ENCODE peak calls at places on chromosomes 11 and 22, in eight cellular contexts. M is NCI-H1417, Q is epithelial cell of esophagus, Z is endothelial cell, S is LoVo, X is SJSA1, P is fibroblast of the conjunctiva, U is T-helper 9 cell. I is an unnamed sample.

GRCh38 chr11:115803341-115803740 is 299.1 kb upstream of the CADM1 start:
- DNase-seq in Z (no peak), U (no peak), P (no peak), M (peak), Q (no peak), S (no peak), X (no peak), I (no peak)

GRCh38 chr11:128814856-128815705 is 52.0 kb downstream of the KCNJ1 start:
- DNase-seq in Q (peak), X (peak), Z (peak), U (no peak), M (no peak), P (peak), S (no peak), I (no peak)

GRCh38 chr11:44632466-44633123 is 67.1 kb downstream of the CD82 start:
- DNase-seq in U (no peak), P (no peak), X (no peak), M (no peak), Q (peak), S (no peak), Z (peak), I (no peak)

GRCh38 chr22:47997612-47998011 is 1235.2 kb downstream of the TBC1D22A start:
- DNase-seq in Q (no peak), P (no peak), M (no peak), U (no peak), S (no peak), X (no peak), Z (no peak), I (no peak)

GRCh38 chr11:95912902-95913560 is 10.9 kb downstream of the MTMR2 start:
- DNase-seq in U (no peak), Z (no peak), S (no peak), M (no peak), P (no peak), Q (peak), X (no peak), I (peak)

GRCh38 chr11:120659076-120659475 is 147.5 kb downstream of the GRIK4 start:
- DNase-seq in X (no peak), P (no peak), S (no peak), Q (no peak), M (no peak), Z (no peak), U (no peak), I (no peak)

GRCh38 chr11:64406221-64406946 is 47.4 kb downstream of the RPS6KA4 start:
- DNase-seq in U (no peak), S (no peak), X (no peak), Q (no peak), Z (no peak), M (no peak), P (no peak), I (peak)

GRCh38 chr11:125141686-125142535 is 22.6 kb upstream of the PKNOX2 start:
- DNase-seq in Q (peak), Z (peak), S (peak), X (peak), P (no peak), M (peak), U (peak), I (no peak)

GRCh38 chr11:76153609-76153949 is 52.7 kb downstream of the WNT11 start:
- DNase-seq in X (no peak), P (no peak), Z (no peak), S (no peak), Q (peak), M (no peak), U (no peak), I (peak)

GRCh38 chr11:123318623-123319022 is 111.4 kb upstream of the GRAMD1B start:
- DNase-seq in S (no peak), Q (no peak), P (no peak), U (no peak), M (peak), Z (no peak), X (no peak), I (no peak)

GRCh38 chr22:30235687-30236170 is 10.8 kb downstream of the LIF start:
- DNase-seq in X (peak), Q (peak), P (no peak), Z (no peak), S (peak), U (no peak), M (no peak), I (peak)

GRCh38 chr22:28373841-28374240 is 305.8 kb downstream of the TTC28 start:
- DNase-seq in Q (no peak), X (no peak), Z (no peak), S (no peak), P (no peak), M (no peak), U (no peak), I (no peak)

GRCh38 chr11:17813391-17814059 is 78.9 kb downstream of the KCNC1 start:
- DNase-seq in M (peak), X (no peak), S (no peak), Q (no peak), U (no peak), P (no peak), Z (no peak), I (peak)

GRCh38 chr11:80937831-80938230 is 1497.0 kb upstream of the TENM4 start:
- DNase-seq in P (no peak), M (no peak), U (no peak), Q (peak), S (no peak), X (no peak), Z (no peak), I (no peak)

GRCh38 chr11:11731311-11732083 is 109.7 kb upstream of the GALNT18 start:
- DNase-seq in U (no peak), M (peak), Z (no peak), S (peak), Q (peak), X (peak), P (no peak), I (no peak)

GRCh38 chr11:32184057-32185055 is 93.5 kb downstream of the RCN1 start:
- DNase-seq in Z (no peak), U (no peak), M (no peak), S (no peak), X (no peak), P (no peak), Q (no peak), I (no peak)

GRCh38 chr11:42770444-42771065 is 541.2 kb upstream of the API5 start:
- DNase-seq in X (peak), M (peak), Q (peak), P (no peak), U (no peak), Z (peak), S (peak), I (no peak)

GRCh38 chr11:128483211-128483788 is 104.1 kb downstream of the ETS1 start:
- DNase-seq in X (no peak), S (no peak), U (no peak), M (no peak), P (no peak), Z (no peak), Q (no peak), I (no peak)

GRCh38 chr22:19321757-19322156 is 30.2 kb upstream of the CLTCL1 start:
- DNase-seq in U (no peak), Q (no peak), S (no peak), X (no peak), P (no peak), M (no peak), Z (no peak), I (no peak)

I was measured in PC-9.